ENCODE peak calls at places on chromosomes 5 and 9, in four cellular contexts. I is K562, X is HepG2, U is H1. M is an unnamed sample.

GRCh38 chr9:127388037-127388855 is 8.7 kb upstream of the SLC2A8 start:
- DNase-seq in U (no peak), X (peak), I (no peak), M (peak)

GRCh38 chr9:2271426-2271825 is 256.3 kb downstream of the SMARCA2 start:
- DNase-seq in X (no peak), U (no peak), I (peak), M (peak)

GRCh38 chr5:81181576-81182316 is 51.4 kb upstream of the CKMT2 start:
- DNase-seq in X (no peak), U (no peak), I (no peak), M (no peak)

GRCh38 chr5:1053391-1054017 is 44.9 kb downstream of the NKD2 start:
- DNase-seq in I (no peak), U (no peak), X (no peak), M (no peak)

GRCh38 chr9:116276651-116277121 is 123.1 kb downstream of the PAPPA start:
- DNase-seq in U (peak), X (no peak), I (no peak), M (no peak)

GRCh38 chr9:26955222-26955903 is 849 bp upstream of the IFT74 start:
- DNase-seq in X (no peak), I (no peak), U (no peak), M (no peak)

GRCh38 chr5:40879163-40879942 is 29.9 kb upstream of the C7 start:
- DNase-seq in I (peak), X (peak), U (no peak), M (no peak)

GRCh38 chr5:59609501-59610265 is 283.8 kb downstream of the PDE4D start:
- DNase-seq in X (no peak), U (no peak), I (no peak), M (no peak)

GRCh38 chr5:128498844-128499455 is 39.1 kb downstream of the FBN2 start:
- DNase-seq in I (no peak), U (no peak), X (no peak), M (no peak)

GRCh38 chr5:54717870-54718269 is 200.3 kb downstream of the SNX18 start:
- DNase-seq in U (no peak), X (no peak), I (no peak), M (no peak)

GRCh38 chr9:32672478-32672877 is 37.0 kb upstream of the TAF1L start:
- DNase-seq in U (no peak), X (no peak), I (no peak), M (no peak)

GRCh38 chr9:135908334-135909204 is 1.2 kb upstream of the CAMSAP1 start:
- DNase-seq in I (no peak), U (no peak), X (no peak), M (no peak)

GRCh38 chr5:103224118-103224893 is 34.3 kb upstream of the MACIR start:
- DNase-seq in X (peak), U (peak), I (peak), M (peak)

GRCh38 chr5:61289669-61290363 is 42.2 kb upstream of the ZSWIM6 start:
- DNase-seq in U (no peak), I (no peak), X (no peak), M (no peak)

GRCh38 chr5:158119852-158120708 is 261.1 kb upstream of the CLINT1 start:
- DNase-seq in U (no peak), X (no peak), I (no peak), M (no peak)

GRCh38 chr5:100840769-100841168 is 62.3 kb downstream of the ST8SIA4 start:
- DNase-seq in X (no peak), U (no peak), I (no peak), M (no peak)
- TF ChIP-seq CREB1 in X (no peak), U (no peak), I (no peak), M (no peak)

GRCh38 chr9:97617939-97618416 is 15.2 kb downstream of the TSTD2 start:
- DNase-seq in X (no peak), I (no peak), U (no peak), M (no peak)

DNA sequence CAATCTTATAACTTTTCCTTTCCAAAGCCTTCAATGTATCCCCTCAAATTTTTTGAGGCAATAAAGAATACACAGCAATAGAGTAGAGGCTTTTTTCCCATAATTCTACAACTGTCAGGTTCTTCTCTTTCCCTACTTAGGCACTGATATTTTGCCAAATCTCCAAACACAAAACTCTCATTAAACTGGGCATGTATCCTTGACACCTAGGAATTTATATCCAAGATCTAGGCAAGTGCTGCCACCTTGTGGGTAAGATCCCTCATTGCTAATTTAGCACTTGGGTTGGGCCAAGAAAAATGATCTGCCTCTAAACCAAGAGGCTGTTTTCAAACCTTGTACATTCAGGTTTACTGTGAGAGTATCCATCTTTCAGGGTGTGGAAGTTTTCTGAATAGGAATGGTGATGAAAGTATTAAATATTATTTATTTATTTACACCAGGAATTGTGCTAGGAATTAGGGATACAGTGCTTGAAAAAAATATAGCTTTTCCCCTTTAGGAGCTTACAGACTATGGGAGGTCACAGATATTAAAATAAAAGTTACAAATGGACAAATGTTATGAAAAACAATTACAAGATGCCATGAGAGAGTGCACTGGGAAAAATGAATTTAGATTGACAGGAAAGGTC is 17.6 kb downstream of the TSTD2 start:
- DNase-seq in U (peak), X (peak), I (peak), M (no peak)
- TF ChIP-seq USF2 in U (no peak), X (no peak), I (no peak), M (no peak)

GRCh38 chr5:136457390-136458094 is 92.2 kb upstream of the TRPC7 start:
- DNase-seq in X (no peak), I (no peak), U (no peak), M (no peak)
- TF ChIP-seq BRCA1 in X (no peak), I (no peak), U (no peak), M (no peak)

GRCh38 chr5:151184316-151185042 is 26.9 kb upstream of the ANXA6 start:
- DNase-seq in I (no peak), X (no peak), U (no peak), M (no peak)

GRCh38 chr5:151182976-151183375 is 25.4 kb upstream of the ANXA6 start:
- DNase-seq in I (no peak), X (no peak), U (no peak), M (no peak)

GRCh38 chr5:151181818-151182217 is 24.2 kb upstream of the ANXA6 start:
- DNase-seq in I (no peak), U (no peak), X (no peak), M (no peak)

GRCh38 chr5:151182501-151182900 is 24.9 kb upstream of the ANXA6 start:
- DNase-seq in I (no peak), X (no peak), U (no peak), M (no peak)

GRCh38 chr5:151183451-151184245 is 26.1 kb upstream of the ANXA6 start:
- DNase-seq in I (no peak), U (no peak), X (no peak), M (no peak)
- TF ChIP-seq CREB1 in I (no peak), U (no peak), X (no peak), M (no peak)